ENCODE peak calls at places on chromosomes 13 and 19, in seven cellular contexts. L is EH; P is activated CD8-positive, alpha-beta memory T cell treated with anti-CD3 and anti-CD28 coated beads for 1 hour; C is heart right ventricle; J is lung; Y is NCI-H1092; O is activated CD4-positive, alpha-beta T cell treated with anti-CD3 and anti-CD28 coated beads, Interleukin-2, amount 10 ng/mL, durations not matched to agents 7 days and 5 days. N is an unnamed sample.

GRCh38 chr19:14375055-14375581 is 6.1 kb upstream of the ADGRE5 start:
- DNase-seq in L (no peak), P (peak; percentile 46), C (peak; percentile 52), J (peak; percentile 59), Y (no peak), O (peak; percentile 89), N (no peak)

GRCh38 chr19:3743486-3743885 is 18.0 kb downstream of the APBA3 start:
- DNase-seq in L (peak; percentile 18), P (no peak), C (no peak), J (no peak), Y (no peak), O (no peak), N (no peak)

GRCh38 chr19:42282036-42282762 is 13.1 kb downstream of the CIC start:
- DNase-seq in L (peak; percentile 29), P (no peak), C (peak; percentile 29), J (no peak), Y (no peak), O (no peak), N (no peak)

GRCh38 chr19:1825909-1826556 is 14.0 kb upstream of the ATP8B3 start:
- DNase-seq in L (peak; percentile 68), P (peak; percentile 69), C (peak; percentile 73), J (peak; percentile 62), Y (peak; percentile 67), O (peak; percentile 82), N (peak; percentile 65)

GRCh38 chr13:52411629-52412028 is 5.7 kb upstream of the THSD1 start:
- DNase-seq in L (peak; percentile 24), P (no peak), C (no peak), J (no peak), Y (no peak), O (no peak), N (peak; percentile 23)

GRCh38 chr19:33273881-33274662 is 28.3 kb downstream of the CEBPA start:
- DNase-seq in L (peak; percentile 80), P (no peak), C (peak; percentile 40), J (peak; percentile 76), Y (no peak), O (no peak), N (peak; percentile 73)

GRCh38 chr13:111845621-111846351 is 221.2 kb upstream of the SOX1 start:
- DNase-seq in L (no peak), P (no peak), C (no peak), J (no peak), Y (no peak), O (no peak), N (no peak)

GRCh38 chr19:1615156-1615765 is 10.0 kb upstream of the UQCR11 start:
- DNase-seq in L (no peak), P (no peak), C (no peak), J (no peak), Y (no peak), O (no peak), N (no peak)

GRCh38 chr19:47330466-47330869 is 1.5 kb upstream of the C5AR2 start:
- DNase-seq in L (peak; percentile 36), P (no peak), C (no peak), J (no peak), Y (no peak), O (no peak), N (no peak)

GRCh38 chr13:61247149-61247936 is 168.3 kb downstream of the PCDH20 start:
- DNase-seq in L (no peak), P (no peak), C (no peak), J (no peak), Y (no peak), O (no peak), N (no peak)

GRCh38 chr19:18408053-18408476 is 10.6 kb upstream of the LRRC25 start:
- DNase-seq in L (no peak), P (no peak), C (peak; percentile 8), J (no peak), Y (no peak), O (peak; percentile 33), N (peak; percentile 38)

GRCh38 chr19:37990362-37990761 is 83.4 kb downstream of the SIPA1L3 start:
- DNase-seq in L (no peak), P (no peak), C (no peak), J (peak; percentile 47), Y (no peak), O (no peak), N (no peak)

GRCh38 chr13:100128373-100128772 is 39.5 kb downstream of the PCCA start:
- DNase-seq in L (peak; percentile 43), P (no peak), C (no peak), J (no peak), Y (no peak), O (no peak), N (peak; percentile 23)

GRCh38 chr19:47418595-47419036 is 711 bp downstream of the MEIS3 start:
- DNase-seq in L (no peak), P (no peak), C (no peak), J (no peak), Y (no peak), O (no peak), N (no peak)

N was measured in EL.